ENCODE peak calls at places on chromosome 1, in ten cellular contexts. J is uterus, R is glutamatergic neuron, N is hepatic stellate cell, D is AG08396, V is T-helper 1 cell, P is progenitor cell of endocrine pancreas, T is NCI-H1105, L is dermis blood vessel endothelial cell, S is MV-4-11. W is an unnamed sample.

GRCh38 chr1:231986631-231987291 is 360.2 kb downstream of the DISC1 start:
- DNase-seq in L (no peak), N (no peak), D (no peak), S (no peak), T (no peak), J (no peak), R (no peak), V (no peak), P (no peak), W (no peak)

GRCh38 chr1:103273106-103273505 is 164.8 kb upstream of the COL11A1 start:
- DNase-seq in V (no peak), D (no peak), N (no peak), L (no peak), S (no peak), R (no peak), P (no peak), J (no peak), T (no peak), W (no peak)

GRCh38 chr1:235470741-235471439 is 33.4 kb downstream of the B3GALNT2 start:
- DNase-seq in L (peak), N (no peak), P (no peak), R (no peak), T (no peak), V (no peak), S (no peak), D (no peak), J (no peak), W (no peak)

GRCh38 chr1:33374336-33375105 is 53.6 kb upstream of the A3GALT2 start:
- DNase-seq in J (no peak), D (peak), R (no peak), T (no peak), S (no peak), V (no peak), L (no peak), N (no peak), P (no peak), W (no peak)

GRCh38 chr1:236576004-236576403 is 28.3 kb downstream of the HEATR1 start:
- DNase-seq in D (peak), J (no peak), V (no peak), N (no peak), T (no peak), R (no peak), L (no peak), P (no peak), S (no peak), W (no peak)

GRCh38 chr1:17239420-17239819 is 9.5 kb upstream of the PADI3 start:
- DNase-seq in P (peak), D (peak), N (peak), R (peak), J (no peak), T (peak), S (peak), V (no peak), L (peak), W (no peak)

GRCh38 chr1:193104906-193105820 is at the start of gene GLRX2:
- DNase-seq in J (peak), V (peak), R (peak), D (peak), S (peak), N (peak), L (peak), P (peak), T (peak), W (peak)

GRCh38 chr1:53734650-53735211 is 4.2 kb downstream of the GLIS1 start:
- DNase-seq in N (no peak), J (no peak), D (no peak), P (no peak), T (no peak), L (no peak), V (no peak), R (peak), S (no peak), W (no peak)

GRCh38 chr1:172405912-172406311 is 14.6 kb upstream of the C1orf105 start:
- DNase-seq in P (no peak), D (no peak), T (no peak), L (no peak), R (no peak), N (no peak), S (no peak), J (no peak), V (no peak), W (no peak)